ENCODE peak calls at places on chromosomes 7 and 10, in six cellular contexts. J is IMR-90, Q is fibroblast of lung, Y is GM12865, M is adrenal gland, B is WERI-Rb-1. A is an unnamed sample.
A peak's percentile ranks its signal among the peaks of the same experiment; 100 is the strongest.

GRCh38 chr7:41007351-41007751 is 695.5 kb downstream of the INHBA start:
- DNase-seq in J (no peak), Q (peak; percentile 77), Y (no peak), M (no peak), B (no peak), A (no peak)

GRCh38 chr7:100570954-100571828 is 2.5 kb downstream of the SAP25 start:
- DNase-seq in J (no peak), Q (peak; percentile 40), Y (no peak), M (no peak), B (no peak), A (peak; percentile 51)

GRCh38 chr10:108064856-108065255 is 900.4 kb upstream of the SORCS1 start:
- DNase-seq in J (no peak), Q (no peak), Y (no peak), M (no peak), B (no peak), A (no peak)

GRCh38 chr10:90871761-90872647 is at the start of gene RPP30:
- DNase-seq in J (peak; percentile 74), Q (peak; percentile 83), Y (peak; percentile 88), M (peak; percentile 87), B (peak; percentile 88), A (peak; percentile 84)

GRCh38 chr10:93495654-93496321 is 624 bp upstream of the CEP55 start:
- DNase-seq in J (no peak), Q (no peak), Y (peak; percentile 24), M (peak; percentile 29), B (peak; percentile 68), A (no peak)

GRCh38 chr10:129364949-129365348 is 102.1 kb upstream of the MGMT start:
- DNase-seq in J (no peak), Q (no peak), Y (no peak), M (no peak), B (no peak), A (no peak)

GRCh38 chr7:80548790-80549530 is 37.1 kb upstream of the GNAT3 start:
- DNase-seq in J (peak; percentile 3), Q (peak; percentile 20), Y (no peak), M (no peak), B (no peak), A (no peak)

GRCh38 chr10:61628875-61629513 is 33.7 kb upstream of the CABCOCO1 start:
- DNase-seq in J (peak; percentile 95), Q (peak; percentile 97), Y (no peak), M (no peak), B (no peak), A (no peak)

GRCh38 chr7:47354831-47355541 is 226.9 kb downstream of the TNS3 start:
- DNase-seq in J (no peak), Q (no peak), Y (no peak), M (peak; percentile 49), B (no peak), A (no peak)

GRCh38 chr7:45921699-45922519 is 837 bp upstream of the IGFBP3 start:
- DNase-seq in J (peak; percentile 75), Q (peak; percentile 67), Y (peak; percentile 44), M (peak; percentile 18), B (peak; percentile 74), A (peak; percentile 80)

GRCh38 chr10:45596556-45596955 is 76.0 kb downstream of the ZFAND4 start:
- DNase-seq in J (no peak), Q (no peak), Y (no peak), M (no peak), B (no peak), A (no peak)

GRCh38 chr7:135712182-135712782 is 15.7 kb downstream of the SLC13A4 start:
- DNase-seq in J (no peak), Q (no peak), Y (peak; percentile 16), M (no peak), B (peak; percentile 58), A (no peak)

GRCh38 chr10:112000466-112000865 is 183.1 kb downstream of the GPAM start:
- DNase-seq in J (no peak), Q (no peak), Y (no peak), M (no peak), B (no peak), A (no peak)

GRCh38 chr10:102814873-102815661 is 22.1 kb downstream of the CYP17A1 start:
- DNase-seq in J (peak; percentile 68), Q (peak; percentile 72), Y (no peak), M (peak; percentile 91), B (no peak), A (no peak)

GRCh38 chr7:123768493-123768892 is 19.7 kb upstream of the WASL start:
- DNase-seq in J (no peak), Q (no peak), Y (no peak), M (no peak), B (no peak), A (no peak)

GRCh38 chr7:116805100-116805544 is 57.3 kb upstream of the CAPZA2 start:
- DNase-seq in J (peak; percentile 76), Q (peak; percentile 50), Y (no peak), M (no peak), B (peak; percentile 52), A (peak; percentile 22)

GRCh38 chr7:86904949-86905834 is 154.3 kb downstream of the ELAPOR2 start:
- DNase-seq in J (peak; percentile 10), Q (peak; percentile 8), Y (peak; percentile 44), M (peak; percentile 38), B (peak; percentile 12), A (peak; percentile 22)

GRCh38 chr7:117711556-117711955 is 161.7 kb downstream of the CTTNBP2 start:
- DNase-seq in J (no peak), Q (no peak), Y (no peak), M (no peak), B (no peak), A (no peak)

GRCh38 chr7:151404216-151405011 is 5.4 kb downstream of the WDR86 start:
- DNase-seq in J (no peak), Q (peak; percentile 14), Y (no peak), M (peak; percentile 43), B (no peak), A (no peak)

GRCh38 chr10:120077707-120078492 is 185.4 kb downstream of the SEC23IP start:
- DNase-seq in J (no peak), Q (no peak), Y (peak; percentile 33), M (no peak), B (no peak), A (no peak)

GRCh38 chr10:103057980-103058568 is 135.0 kb downstream of the NT5C2 start:
- DNase-seq in J (peak; percentile 64), Q (no peak), Y (no peak), M (no peak), B (no peak), A (no peak)

GRCh38 chr10:1057106-1057657 is 997 bp downstream of the WDR37 start:
- DNase-seq in J (no peak), Q (no peak), Y (peak; percentile 29), M (no peak), B (no peak), A (peak; percentile 34)

GRCh38 chr7:98309566-98309965 is 28.1 kb downstream of the BRI3 start:
- DNase-seq in J (no peak), Q (no peak), Y (no peak), M (no peak), B (no peak), A (no peak)

GRCh38 chr7:124020060-124020459 is 12.8 kb downstream of the TMEM229A start:
- DNase-seq in J (no peak), Q (no peak), Y (no peak), M (no peak), B (no peak), A (no peak)

GRCh38 chr10:123556049-123556448 is 110.1 kb upstream of the GPR26 start:
- DNase-seq in J (no peak), Q (no peak), Y (no peak), M (no peak), B (no peak), A (no peak)

GRCh38 chr7:131605280-131605878 is 49.0 kb upstream of the PODXL start:
- DNase-seq in J (no peak), Q (peak; percentile 24), Y (no peak), M (no peak), B (no peak), A (no peak)

GRCh38 chr10:125868372-125868975 is 12.6 kb downstream of the DHX32 start:
- DNase-seq in J (peak; percentile 65), Q (peak; percentile 57), Y (peak; percentile 57), M (peak; percentile 42), B (peak; percentile 25), A (peak; percentile 13)
- TF ChIP-seq CTCF in J (peak; percentile 75), Q (peak; percentile 74), Y (peak; percentile 70), M (peak; percentile 77), B (peak; percentile 67), A (peak; percentile 81)

GRCh38 chr10:79156334-79157274 is 87.8 kb downstream of the ZMIZ1 start:
- DNase-seq in J (no peak), Q (no peak), Y (no peak), M (no peak), B (no peak), A (no peak)

GRCh38 chr10:79150444-79150754 is 81.6 kb downstream of the ZMIZ1 start:
- DNase-seq in J (no peak), Q (no peak), Y (no peak), M (no peak), B (no peak), A (no peak)

GRCh38 chr10:79155301-79156081 is 86.7 kb downstream of the ZMIZ1 start:
- DNase-seq in J (peak; percentile 60), Q (peak; percentile 52), Y (no peak), M (peak; percentile 64), B (no peak), A (no peak)

GRCh38 chr10:79152423-79152817 is 83.7 kb downstream of the ZMIZ1 start:
- DNase-seq in J (no peak), Q (no peak), Y (no peak), M (no peak), B (no peak), A (no peak)

GRCh38 chr10:79153753-79154152 is 85.0 kb downstream of the ZMIZ1 start:
- DNase-seq in J (no peak), Q (no peak), Y (no peak), M (peak; percentile 85), B (no peak), A (no peak)
- TF ChIP-seq CTCF in J (no peak), Q (no peak), Y (no peak), M (no peak), B (no peak), A (no peak)

GRCh38 chr10:52879651-52880050 is 107.1 kb upstream of the MBL2 start:
- DNase-seq in J (no peak), Q (no peak), Y (no peak), M (no peak), B (no peak), A (no peak)

GRCh38 chr10:52879181-52879607 is 106.6 kb upstream of the MBL2 start:
- DNase-seq in J (peak; percentile 5), Q (peak; percentile 61), Y (no peak), M (no peak), B (no peak), A (no peak)

GRCh38 chr10:52889611-52890010 is 117.0 kb upstream of the MBL2 start:
- DNase-seq in J (no peak), Q (no peak), Y (no peak), M (no peak), B (no peak), A (no peak)

GRCh38 chr10:52883996-52884871 is 111.7 kb upstream of the MBL2 start:
- DNase-seq in J (peak; percentile 67), Q (peak; percentile 65), Y (peak; percentile 76), M (peak; percentile 50), B (peak; percentile 23), A (peak; percentile 56)
- TF ChIP-seq CTCF in J (peak; percentile 79), Q (peak; percentile 71), Y (peak; percentile 81), M (peak; percentile 75), B (peak; percentile 45), A (peak; percentile 91)

DNA sequence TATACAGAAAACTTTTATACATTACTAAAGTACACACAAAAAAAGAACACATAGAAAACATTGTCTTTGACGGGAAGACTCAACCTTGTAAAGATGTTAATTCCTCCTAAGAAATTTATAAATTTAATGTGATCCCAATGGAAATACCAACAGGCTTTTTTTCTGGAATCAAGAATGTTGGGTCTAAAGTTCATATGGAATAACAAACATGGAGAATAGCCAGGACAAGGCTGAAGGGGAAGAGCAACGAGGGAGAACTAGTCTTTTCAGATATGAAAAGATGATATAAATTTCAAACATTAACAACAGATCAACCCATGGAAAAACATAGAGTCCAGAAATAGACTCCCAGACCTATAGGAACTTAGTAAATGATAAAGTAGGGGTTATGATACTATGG is 19.8 kb downstream of the HIPK2 start:
- DNase-seq in J (no peak), Q (no peak), Y (no peak), M (no peak), B (no peak), A (no peak)
- TF ChIP-seq CTCF in J (no peak), Q (no peak), Y (no peak), M (no peak), B (no peak), A (no peak)